ENCODE peak calls at places on chromosomes 4 and X, in nine cellular contexts. A, I, S, M, G, R, H, J and X are unnamed samples.

GRCh38 chr4:27684501-27685077 is 823.9 kb downstream of the STIM2 start:
- DNase-seq in A (peak), I (peak), S (peak), M (peak), G (peak), R (no peak), H (peak), J (peak), X (peak)

GRCh38 chrX:153694687-153695270 is 7.1 kb downstream of the SLC6A8 start:
- DNase-seq in A (no peak), I (no peak), S (no peak), M (no peak), G (no peak), R (no peak), H (no peak), J (no peak), X (no peak)

GRCh38 chrX:137031517-137032377 is 2.0 kb downstream of the GPR101 start:
- DNase-seq in A (peak), I (no peak), S (peak), M (peak), G (peak), R (peak), H (peak), J (no peak), X (no peak)

GRCh38 chrX:70044541-70045245 is 5.0 kb downstream of the AWAT2 start:
- DNase-seq in A (no peak), I (no peak), S (no peak), M (peak), G (peak), R (no peak), H (no peak), J (no peak), X (no peak)

GRCh38 chr4:165682621-165683020 is 190.4 kb upstream of the TLL1 start:
- DNase-seq in A (peak), I (no peak), S (no peak), M (no peak), G (no peak), R (no peak), H (peak), J (no peak), X (no peak)

GRCh38 chr4:140373328-140374129 is at the start of gene SCOC:
- DNase-seq in A (peak), I (peak), S (peak), M (peak), G (peak), R (peak), H (peak), J (peak), X (peak)

GRCh38 chr4:25619601-25620000 is 36.0 kb upstream of the SLC34A2 start:
- DNase-seq in A (no peak), I (no peak), S (no peak), M (no peak), G (no peak), R (no peak), H (peak), J (no peak), X (no peak)

GRCh38 chrX:55057691-55058249 is 17.1 kb upstream of the PAGE2B start:
- DNase-seq in A (no peak), I (no peak), S (peak), M (peak), G (peak), R (peak), H (peak), J (no peak), X (no peak)

GRCh38 chr4:147340547-147341225 is 140.2 kb upstream of the EDNRA start:
- DNase-seq in A (peak), I (no peak), S (no peak), M (peak), G (peak), R (no peak), H (no peak), J (no peak), X (no peak)

GRCh38 chr4:41887821-41888699 is 47.2 kb upstream of the TMEM33 start:
- DNase-seq in A (peak), I (no peak), S (peak), M (peak), G (peak), R (peak), H (peak), J (no peak), X (no peak)

GRCh38 chrX:40175416-40176255 is 77.9 kb upstream of the BCOR start:
- DNase-seq in A (no peak), I (no peak), S (peak), M (peak), G (peak), R (peak), H (peak), J (peak), X (peak)

GRCh38 chr4:86388252-86388651 is 28.4 kb upstream of the MAPK10 start:
- DNase-seq in A (no peak), I (no peak), S (no peak), M (no peak), G (no peak), R (no peak), H (no peak), J (no peak), X (no peak)

GRCh38 chr4:107755841-107756356 is 35.9 kb upstream of the PAPSS1 start:
- DNase-seq in A (peak), I (no peak), S (no peak), M (no peak), G (no peak), R (no peak), H (no peak), J (no peak), X (no peak)

GRCh38 chr4:102404551-102404969 is 59.3 kb upstream of the SLC39A8 start:
- DNase-seq in A (no peak), I (no peak), S (no peak), M (no peak), G (peak), R (no peak), H (no peak), J (no peak), X (peak)

GRCh38 chrX:45794995-45795337 is 594.3 kb upstream of the DIPK2B start:
- DNase-seq in A (no peak), I (no peak), S (no peak), M (no peak), G (no peak), R (no peak), H (no peak), J (no peak), X (no peak)

GRCh38 chrX:44470816-44471215 is 71.8 kb downstream of the FUNDC1 start:
- DNase-seq in A (no peak), I (no peak), S (no peak), M (no peak), G (no peak), R (no peak), H (no peak), J (no peak), X (no peak)

GRCh38 chr4:121794505-121795192 is 6.5 kb upstream of the EXOSC9 start:
- DNase-seq in A (no peak), I (no peak), S (no peak), M (no peak), G (no peak), R (no peak), H (peak), J (no peak), X (no peak)

GRCh38 chr4:5751918-5752802 is 41.2 kb downstream of the EVC start:
- DNase-seq in A (peak), I (no peak), S (no peak), M (peak), G (peak), R (no peak), H (peak), J (no peak), X (no peak)

GRCh38 chr4:10303291-10303690 is 153.9 kb downstream of the ZNF518B start:
- DNase-seq in A (no peak), I (no peak), S (no peak), M (no peak), G (no peak), R (no peak), H (no peak), J (no peak), X (no peak)

GRCh38 chr4:3786196-3786869 is 20.1 kb downstream of the ADRA2C start:
- DNase-seq in A (no peak), I (no peak), S (peak), M (no peak), G (peak), R (no peak), H (peak), J (peak), X (no peak)